ENCODE peak calls at places on chromosomes 11 and 22, in six cellular contexts. L is activated CD4-positive, CD25-positive, alpha-beta regulatory T cell; E is bronchial epithelial cell; G is psoas muscle; B is NCI-H146; K is activated CD4-positive, alpha-beta T cell treated with anti-CD3 and anti-CD28 coated beads, Interleukin-2, amount 10 ng/mL, durations not matched to agents 7 days and 5 days. Y is an unnamed sample.

GRCh38 chr11:27313157-27313821 is 49.7 kb downstream of the CCDC34 start:
- DNase-seq in L (no peak), E (no peak), G (no peak), B (no peak), K (no peak), Y (peak)

GRCh38 chr11:47067401-47067800 is 109.3 kb downstream of the ARFGAP2 start:
- DNase-seq in L (no peak), E (no peak), G (no peak), B (no peak), K (no peak), Y (no peak)

GRCh38 chr22:26406118-26406517 is 22.9 kb upstream of the ASPHD2 start:
- DNase-seq in L (no peak), E (no peak), G (no peak), B (peak), K (no peak), Y (peak)

GRCh38 chr22:38751422-38752346 is 4.1 kb downstream of the SUN2 start:
- DNase-seq in L (peak), E (peak), G (peak), B (no peak), K (peak), Y (no peak)

GRCh38 chr11:85464283-85464682 is 162.9 kb downstream of the DLG2 start:
- DNase-seq in L (no peak), E (no peak), G (no peak), B (no peak), K (no peak), Y (no peak)

GRCh38 chr11:87878373-87878779 is 296.9 kb downstream of the RAB38 start:
- DNase-seq in L (no peak), E (peak), G (no peak), B (no peak), K (peak), Y (peak)

GRCh38 chr11:2923446-2924375 is 5.5 kb downstream of the PHLDA2 start:
- DNase-seq in L (no peak), E (no peak), G (no peak), B (no peak), K (no peak), Y (no peak)

GRCh38 chr11:69839516-69839915 is 20.3 kb upstream of the FGF3 start:
- DNase-seq in L (no peak), E (no peak), G (no peak), B (no peak), K (no peak), Y (no peak)

GRCh38 chr22:34410111-34410510 is 489.8 kb upstream of the LARGE1 start:
- DNase-seq in L (no peak), E (no peak), G (no peak), B (no peak), K (no peak), Y (no peak)

GRCh38 chr11:130181295-130182272 is 22.0 kb downstream of the ST14 start:
- DNase-seq in L (no peak), E (peak), G (no peak), B (peak), K (no peak), Y (peak)

GRCh38 chr11:30392221-30392784 is 69.4 kb downstream of the ARL14EP start:
- DNase-seq in L (no peak), E (no peak), G (no peak), B (no peak), K (no peak), Y (no peak)

GRCh38 chr11:12540075-12540685 is 134.0 kb upstream of the TEAD1 start:
- DNase-seq in L (no peak), E (no peak), G (no peak), B (no peak), K (no peak), Y (peak)

GRCh38 chr22:37558815-37559214 is 1.5 kb upstream of the CDC42EP1 start:
- DNase-seq in L (no peak), E (no peak), G (no peak), B (no peak), K (no peak), Y (no peak)

GRCh38 chr22:28424427-28425080 is 255.1 kb downstream of the TTC28 start:
- DNase-seq in L (no peak), E (no peak), G (no peak), B (peak), K (no peak), Y (peak)